ENCODE peak calls at places on chromosomes 5 and 9, in six cellular contexts. One of them, this sample, is unnamed.

GRCh38 chr9:18124760-18125159 is 349.2 kb upstream of the ADAMTSL1 start:
- DNase-seq in endothelial cell: no peak
- DNase-seq in COR-L47: no peak
- DNase-seq in ELR: no peak
- DNase-seq in activated CD8-positive, alpha-beta memory T cell treated with anti-CD3 and anti-CD28 coated beads for 1 hour: no peak
- DNase-seq in H4: no peak
- DNase-seq in this sample: no peak

GRCh38 chr9:79524266-79524665 is 47.5 kb upstream of the TLE4 start:
- DNase-seq in endothelial cell: no peak
- DNase-seq in COR-L47: no peak
- DNase-seq in ELR: peak
- DNase-seq in activated CD8-positive, alpha-beta memory T cell treated with anti-CD3 and anti-CD28 coated beads for 1 hour: no peak
- DNase-seq in H4: no peak
- DNase-seq in this sample: no peak

GRCh38 chr9:136694163-136694864 is 7.1 kb upstream of the AGPAT2 start:
- DNase-seq in endothelial cell: peak
- DNase-seq in COR-L47: peak
- DNase-seq in ELR: peak
- DNase-seq in activated CD8-positive, alpha-beta memory T cell treated with anti-CD3 and anti-CD28 coated beads for 1 hour: no peak
- DNase-seq in H4: no peak
- DNase-seq in this sample: no peak

GRCh38 chr5:172235132-172235780 is 41.3 kb downstream of the EFCAB9 start:
- DNase-seq in endothelial cell: no peak
- DNase-seq in COR-L47: no peak
- DNase-seq in ELR: no peak
- DNase-seq in activated CD8-positive, alpha-beta memory T cell treated with anti-CD3 and anti-CD28 coated beads for 1 hour: no peak
- DNase-seq in H4: no peak
- DNase-seq in this sample: peak

GRCh38 chr5:103703617-103704016 is 141.0 kb upstream of the NUDT12 start:
- DNase-seq in endothelial cell: no peak
- DNase-seq in COR-L47: no peak
- DNase-seq in ELR: no peak
- DNase-seq in activated CD8-positive, alpha-beta memory T cell treated with anti-CD3 and anti-CD28 coated beads for 1 hour: no peak
- DNase-seq in H4: no peak
- DNase-seq in this sample: no peak

GRCh38 chr5:133421394-133421793 is 190.9 kb downstream of the FSTL4 start:
- DNase-seq in endothelial cell: peak
- DNase-seq in COR-L47: peak
- DNase-seq in ELR: peak
- DNase-seq in activated CD8-positive, alpha-beta memory T cell treated with anti-CD3 and anti-CD28 coated beads for 1 hour: no peak
- DNase-seq in H4: peak
- DNase-seq in this sample: no peak

GRCh38 chr5:28523887-28524637 is 1485.7 kb upstream of the CDH9 start:
- DNase-seq in endothelial cell: no peak
- DNase-seq in COR-L47: no peak
- DNase-seq in ELR: peak
- DNase-seq in activated CD8-positive, alpha-beta memory T cell treated with anti-CD3 and anti-CD28 coated beads for 1 hour: no peak
- DNase-seq in H4: peak
- DNase-seq in this sample: no peak

GRCh38 chr9:3525088-3525835 is 539 bp downstream of the RFX3 start:
- DNase-seq in endothelial cell: peak
- DNase-seq in COR-L47: no peak
- DNase-seq in ELR: peak
- DNase-seq in activated CD8-positive, alpha-beta memory T cell treated with anti-CD3 and anti-CD28 coated beads for 1 hour: no peak
- DNase-seq in H4: no peak
- DNase-seq in this sample: peak

GRCh38 chr5:150632305-150633160 is 7.9 kb upstream of the SYNPO start:
- DNase-seq in endothelial cell: no peak
- DNase-seq in COR-L47: no peak
- DNase-seq in ELR: peak
- DNase-seq in activated CD8-positive, alpha-beta memory T cell treated with anti-CD3 and anti-CD28 coated beads for 1 hour: no peak
- DNase-seq in H4: no peak
- DNase-seq in this sample: no peak

GRCh38 chr5:175347027-175347426 is 97.0 kb downstream of the DRD1 start:
- DNase-seq in endothelial cell: no peak
- DNase-seq in COR-L47: no peak
- DNase-seq in ELR: peak
- DNase-seq in activated CD8-positive, alpha-beta memory T cell treated with anti-CD3 and anti-CD28 coated beads for 1 hour: no peak
- DNase-seq in H4: peak
- DNase-seq in this sample: no peak

GRCh38 chr5:53917095-53917494 is 356.7 kb downstream of the NDUFS4 start:
- DNase-seq in endothelial cell: no peak
- DNase-seq in COR-L47: no peak
- DNase-seq in ELR: peak
- DNase-seq in activated CD8-positive, alpha-beta memory T cell treated with anti-CD3 and anti-CD28 coated beads for 1 hour: no peak
- DNase-seq in H4: no peak
- DNase-seq in this sample: peak

GRCh38 chr9:70121818-70122436 is 78.3 kb downstream of the MAMDC2 start:
- DNase-seq in endothelial cell: no peak
- DNase-seq in COR-L47: no peak
- DNase-seq in ELR: peak
- DNase-seq in activated CD8-positive, alpha-beta memory T cell treated with anti-CD3 and anti-CD28 coated beads for 1 hour: no peak
- DNase-seq in H4: no peak
- DNase-seq in this sample: no peak

GRCh38 chr5:141050622-141051525 is at the start of gene PCDHB1:
- DNase-seq in endothelial cell: no peak
- DNase-seq in COR-L47: no peak
- DNase-seq in ELR: no peak
- DNase-seq in activated CD8-positive, alpha-beta memory T cell treated with anti-CD3 and anti-CD28 coated beads for 1 hour: no peak
- DNase-seq in H4: no peak
- DNase-seq in this sample: no peak

GRCh38 chr5:14794600-14795230 is 76.9 kb downstream of the ANKH start:
- DNase-seq in endothelial cell: no peak
- DNase-seq in COR-L47: no peak
- DNase-seq in ELR: no peak
- DNase-seq in activated CD8-positive, alpha-beta memory T cell treated with anti-CD3 and anti-CD28 coated beads for 1 hour: no peak
- DNase-seq in H4: no peak
- DNase-seq in this sample: no peak

GRCh38 chr5:95178046-95178651 is 106.7 kb downstream of the MCTP1 start:
- DNase-seq in endothelial cell: no peak
- DNase-seq in COR-L47: no peak
- DNase-seq in ELR: peak
- DNase-seq in activated CD8-positive, alpha-beta memory T cell treated with anti-CD3 and anti-CD28 coated beads for 1 hour: no peak
- DNase-seq in H4: peak
- DNase-seq in this sample: no peak

GRCh38 chr9:108467653-108468324 is 388.0 kb downstream of the ACTL7B start:
- DNase-seq in endothelial cell: no peak
- DNase-seq in COR-L47: no peak
- DNase-seq in ELR: peak
- DNase-seq in activated CD8-positive, alpha-beta memory T cell treated with anti-CD3 and anti-CD28 coated beads for 1 hour: no peak
- DNase-seq in H4: no peak
- DNase-seq in this sample: no peak